ENCODE peak calls at places on chromosomes 1 and 21, in five cellular contexts. One of them, this sample, is unnamed.
A peak's percentile ranks its signal among the peaks of the same experiment; 100 is the strongest.

GRCh38 chr1:160640359-160641123 is 6.3 kb downstream of the SLAMF1 start:
- DNase-seq in suprapubic skin: no peak
- DNase-seq in sigmoid colon: no peak
- DNase-seq in spleen: no peak
- DNase-seq in endothelial cell of umbilical vein: no peak
- DNase-seq in this sample: no peak

GRCh38 chr1:147600119-147601111 is 59.1 kb downstream of the BCL9 start:
- DNase-seq in suprapubic skin: peak; percentile 84
- DNase-seq in sigmoid colon: peak; percentile 65
- DNase-seq in spleen: no peak
- DNase-seq in endothelial cell of umbilical vein: peak; percentile 31
- DNase-seq in this sample: no peak

GRCh38 chr1:178093958-178094751 is at the start of gene RASAL2:
- DNase-seq in suprapubic skin: peak; percentile 81
- DNase-seq in sigmoid colon: peak; percentile 81
- DNase-seq in spleen: peak; percentile 88
- DNase-seq in endothelial cell of umbilical vein: peak; percentile 70
- DNase-seq in this sample: no peak

GRCh38 chr1:32741067-32741416 is 38.5 kb upstream of the SYNC start:
- DNase-seq in suprapubic skin: no peak
- DNase-seq in sigmoid colon: no peak
- DNase-seq in spleen: no peak
- DNase-seq in endothelial cell of umbilical vein: no peak
- DNase-seq in this sample: no peak

GRCh38 chr1:184891440-184891839 is 82.9 kb downstream of the NIBAN1 start:
- DNase-seq in suprapubic skin: no peak
- DNase-seq in sigmoid colon: no peak
- DNase-seq in spleen: no peak
- DNase-seq in endothelial cell of umbilical vein: no peak
- DNase-seq in this sample: no peak

GRCh38 chr1:180246579-180246978 is 16.5 kb downstream of the LHX4 start:
- DNase-seq in suprapubic skin: no peak
- DNase-seq in sigmoid colon: no peak
- DNase-seq in spleen: no peak
- DNase-seq in endothelial cell of umbilical vein: no peak
- DNase-seq in this sample: no peak

GRCh38 chr1:212699839-212700596 is at the start of gene BATF3:
- DNase-seq in suprapubic skin: peak; percentile 81
- DNase-seq in sigmoid colon: peak; percentile 76
- DNase-seq in spleen: peak; percentile 88
- DNase-seq in endothelial cell of umbilical vein: no peak
- DNase-seq in this sample: peak; percentile 40

GRCh38 chr1:45976623-45977022 is 155.8 kb downstream of the PIK3R3 start:
- DNase-seq in suprapubic skin: no peak
- DNase-seq in sigmoid colon: no peak
- DNase-seq in spleen: no peak
- DNase-seq in endothelial cell of umbilical vein: no peak
- DNase-seq in this sample: no peak

GRCh38 chr21:45461369-45461750 is 56.4 kb downstream of the COL18A1 start:
- DNase-seq in suprapubic skin: no peak
- DNase-seq in sigmoid colon: peak; percentile 53
- DNase-seq in spleen: peak; percentile 49
- DNase-seq in endothelial cell of umbilical vein: no peak
- DNase-seq in this sample: no peak

GRCh38 chr21:44927587-44928461 is 7.1 kb upstream of the ITGB2 start:
- DNase-seq in suprapubic skin: no peak
- DNase-seq in sigmoid colon: no peak
- DNase-seq in spleen: peak; percentile 96
- DNase-seq in endothelial cell of umbilical vein: no peak
- DNase-seq in this sample: no peak

GRCh38 chr1:206698011-206698410 is 13.3 kb downstream of the MAPKAPK2 start:
- DNase-seq in suprapubic skin: no peak
- DNase-seq in sigmoid colon: no peak
- DNase-seq in spleen: no peak
- DNase-seq in endothelial cell of umbilical vein: no peak
- DNase-seq in this sample: no peak

GRCh38 chr1:171610385-171610784 is 11.7 kb upstream of the MYOCOS start:
- DNase-seq in suprapubic skin: no peak
- DNase-seq in sigmoid colon: no peak
- DNase-seq in spleen: no peak
- DNase-seq in endothelial cell of umbilical vein: no peak
- DNase-seq in this sample: no peak

GRCh38 chr1:108082741-108083562 is 117.2 kb downstream of the SLC25A24 start:
- DNase-seq in suprapubic skin: no peak
- DNase-seq in sigmoid colon: no peak
- DNase-seq in spleen: no peak
- DNase-seq in endothelial cell of umbilical vein: no peak
- DNase-seq in this sample: no peak

DNA sequence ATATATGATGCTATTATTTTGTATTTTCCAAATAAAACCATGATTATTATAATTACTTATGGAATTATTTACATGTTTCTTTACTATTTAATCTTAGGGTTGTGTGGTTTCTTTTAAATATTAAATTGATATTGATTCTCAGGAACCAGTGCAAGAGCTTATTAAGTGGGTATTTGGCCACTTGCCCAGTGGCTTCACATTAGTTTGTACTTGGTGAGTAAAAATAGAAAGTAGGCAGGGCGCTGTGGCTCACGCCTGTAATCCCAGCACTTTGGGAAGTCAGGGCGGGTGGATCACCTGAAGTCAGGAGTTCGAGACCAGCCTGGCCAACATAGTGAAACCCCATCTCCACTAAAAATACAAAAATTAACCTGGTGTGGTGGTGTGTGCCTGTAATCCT is 497.1 kb downstream of the PTPRC start:
- DNase-seq in suprapubic skin: no peak
- DNase-seq in sigmoid colon: no peak
- DNase-seq in spleen: no peak
- DNase-seq in endothelial cell of umbilical vein: no peak
- DNase-seq in this sample: no peak
- TF ChIP-seq POLR2AphosphoS5 in suprapubic skin: no peak
- TF ChIP-seq POLR2AphosphoS5 in sigmoid colon: no peak
- TF ChIP-seq POLR2AphosphoS5 in spleen: no peak
- TF ChIP-seq POLR2AphosphoS5 in endothelial cell of umbilical vein: no peak
- TF ChIP-seq POLR2AphosphoS5 in this sample: no peak

DNA sequence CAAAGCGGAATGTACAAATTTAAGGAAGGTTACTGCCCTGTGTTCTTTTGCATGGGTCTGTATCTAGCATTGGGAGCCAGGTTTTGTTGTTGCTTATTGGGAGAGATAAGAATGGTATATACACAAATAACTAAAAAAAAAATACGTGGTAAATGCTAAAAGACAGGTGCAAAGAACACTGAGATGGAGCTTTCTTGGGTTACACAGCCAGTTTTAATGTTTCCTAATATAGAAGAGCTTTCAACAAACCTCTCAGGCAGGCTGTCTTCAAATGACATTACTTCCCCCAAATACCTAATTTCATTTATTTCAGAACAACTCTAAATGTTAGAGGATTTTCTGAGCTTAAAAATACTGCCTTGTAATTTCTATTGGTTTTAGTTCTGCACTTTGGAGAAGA is 1.4 kb upstream of the MDM4 start:
- DNase-seq in suprapubic skin: no peak
- DNase-seq in sigmoid colon: no peak
- DNase-seq in spleen: no peak
- DNase-seq in endothelial cell of umbilical vein: no peak
- DNase-seq in this sample: no peak
- H3K27ac ChIP-seq in suprapubic skin: no peak overlapping the region
- H3K27ac ChIP-seq in sigmoid colon: no peak overlapping the region
- H3K27ac ChIP-seq in spleen: peak overlapping the region; percentile 96
- H3K27ac ChIP-seq in endothelial cell of umbilical vein: no peak overlapping the region
- H3K27ac ChIP-seq in this sample: no peak overlapping the region

GRCh38 chr1:79079770-79080169 is 73.2 kb upstream of the ADGRL4 start:
- DNase-seq in suprapubic skin: no peak
- DNase-seq in sigmoid colon: no peak
- DNase-seq in spleen: no peak
- DNase-seq in endothelial cell of umbilical vein: peak; percentile 98
- DNase-seq in this sample: no peak
- H3K9me3 ChIP-seq in suprapubic skin: no peaks in the 10 kb centered on the region
- H3K9me3 ChIP-seq in sigmoid colon: no peaks in the 10 kb centered on the region
- H3K9me3 ChIP-seq in spleen: peaks cover 3% of the 10 kb centered on the region
- H3K9me3 ChIP-seq in endothelial cell of umbilical vein: no peaks in the 10 kb centered on the region
- H3K9me3 ChIP-seq in this sample: no peaks in the 10 kb centered on the region

GRCh38 chr1:11690669-11691301 is 725 bp upstream of the DRAXIN start:
- DNase-seq in suprapubic skin: no peak
- DNase-seq in sigmoid colon: no peak
- DNase-seq in spleen: no peak
- DNase-seq in endothelial cell of umbilical vein: no peak
- DNase-seq in this sample: no peak
- TF ChIP-seq POLR2AphosphoS5 in suprapubic skin: no peak
- TF ChIP-seq POLR2AphosphoS5 in sigmoid colon: no peak
- TF ChIP-seq POLR2AphosphoS5 in spleen: no peak
- TF ChIP-seq POLR2AphosphoS5 in endothelial cell of umbilical vein: no peak
- TF ChIP-seq POLR2AphosphoS5 in this sample: no peak

DNA sequence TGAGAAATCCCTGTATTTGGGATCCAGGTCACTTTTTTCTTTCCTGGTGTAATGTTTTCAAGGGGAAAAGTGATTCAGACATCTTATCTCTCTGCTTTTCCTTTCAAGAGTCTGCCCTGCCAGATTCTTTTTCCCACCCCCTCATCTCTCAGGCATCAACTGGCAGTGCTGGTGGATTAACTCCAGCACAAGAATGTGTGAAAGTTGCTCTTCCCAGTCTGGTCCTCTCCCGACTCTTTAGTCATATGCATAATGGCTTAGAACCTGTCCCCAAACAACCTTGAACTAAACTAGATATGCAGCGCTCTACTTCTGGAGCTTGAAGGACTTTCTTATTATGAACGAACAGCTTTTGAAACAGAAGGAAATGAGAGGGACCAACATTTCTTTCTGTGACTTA is 88.5 kb downstream of the SLC44A5 start:
- DNase-seq in suprapubic skin: no peak
- DNase-seq in sigmoid colon: no peak
- DNase-seq in spleen: no peak
- DNase-seq in endothelial cell of umbilical vein: peak; percentile 93
- DNase-seq in this sample: no peak
- H3K27ac ChIP-seq in suprapubic skin: no peak overlapping the region
- H3K27ac ChIP-seq in sigmoid colon: no peak overlapping the region
- H3K27ac ChIP-seq in spleen: no peak overlapping the region
- H3K27ac ChIP-seq in endothelial cell of umbilical vein: peak overlapping the region; percentile 77
- H3K27ac ChIP-seq in this sample: no peak overlapping the region